ENCODE peak calls at places on chromosomes 2 and 18, in seven cellular contexts. Z is cerebellar cortex; P is NCI-H1092; H is Daoy; K is fibroblast of lung; L is Caki2; R is effector memory CD8-positive, alpha-beta T cell. E is an unnamed sample.

GRCh38 chr2:161120775-161121174 is 39.5 kb upstream of the TANK start:
- DNase-seq in K (no peak), H (no peak), P (no peak), Z (no peak), R (no peak), L (no peak), E (no peak)

GRCh38 chr2:224345492-224345891 is 56.4 kb downstream of the FAM124B start:
- DNase-seq in R (no peak), P (no peak), H (no peak), L (no peak), K (no peak), Z (no peak), E (no peak)

GRCh38 chr2:1869248-1869647 is 124.9 kb upstream of the PXDN start:
- DNase-seq in P (no peak), K (no peak), L (no peak), Z (no peak), R (no peak), H (no peak), E (no peak)

GRCh38 chr2:43482974-43483373 is 112.9 kb downstream of the THADA start:
- DNase-seq in H (peak), Z (no peak), P (no peak), R (no peak), K (peak), L (peak), E (no peak)

GRCh38 chr2:46296216-46296839 is 879 bp upstream of the EPAS1 start:
- DNase-seq in H (no peak), K (no peak), L (no peak), R (peak), P (no peak), Z (peak), E (no peak)

GRCh38 chr2:106197878-106198277 is 3.8 kb upstream of the UXS1 start:
- DNase-seq in K (peak), Z (no peak), R (no peak), H (peak), L (peak), P (no peak), E (no peak)

GRCh38 chr2:64785245-64785644 is 131.5 kb upstream of the SERTAD2 start:
- DNase-seq in Z (no peak), L (no peak), K (no peak), R (no peak), H (no peak), P (no peak), E (no peak)

GRCh38 chr18:32877371-32877770 is 104.5 kb upstream of the KLHL14 start:
- DNase-seq in K (no peak), R (no peak), L (no peak), P (peak), H (no peak), Z (no peak), E (no peak)

GRCh38 chr2:189799531-189799930 is 15.3 kb downstream of the PMS1 start:
- DNase-seq in P (no peak), L (no peak), R (no peak), K (peak), H (peak), Z (no peak), E (no peak)